ENCODE peak calls at places on chromosomes 5 and 9, in five cellular contexts. One of them, this sample, is unnamed.

GRCh38 chr5:97375959-97376358 is 192.9 kb upstream of the RIOK2 start:
- DNase-seq in H1: no peak
- DNase-seq in stomach: no peak
- DNase-seq in A549: no peak
- DNase-seq in ovary: no peak
- DNase-seq in this sample: no peak

GRCh38 chr9:99299214-99300102 is 77.4 kb downstream of the SEC61B start:
- DNase-seq in A549: peak; percentile 20
- DNase-seq in ovary: no peak
- DNase-seq in H1: no peak
- DNase-seq in stomach: no peak
- DNase-seq in this sample: no peak

GRCh38 chr9:121984726-121985402 is 108.2 kb downstream of the TTLL11 start:
- DNase-seq in A549: no peak
- DNase-seq in stomach: no peak
- DNase-seq in H1: no peak
- DNase-seq in ovary: no peak
- DNase-seq in this sample: no peak

GRCh38 chr9:113875420-113875916 is 641 bp upstream of the ZNF618 start:
- DNase-seq in stomach: no peak
- DNase-seq in ovary: no peak
- DNase-seq in H1: no peak
- DNase-seq in A549: no peak
- DNase-seq in this sample: no peak

GRCh38 chr9:127833555-127833954 is 20.9 kb downstream of the ENG start:
- DNase-seq in H1: no peak
- DNase-seq in A549: no peak
- DNase-seq in ovary: no peak
- DNase-seq in stomach: no peak
- DNase-seq in this sample: no peak

GRCh38 chr5:3738909-3739308 is 143.3 kb downstream of the IRX1 start:
- DNase-seq in ovary: no peak
- DNase-seq in H1: no peak
- DNase-seq in A549: no peak
- DNase-seq in stomach: no peak
- DNase-seq in this sample: no peak

GRCh38 chr5:40401281-40401680 is 278.4 kb upstream of the PTGER4 start:
- DNase-seq in A549: no peak
- DNase-seq in stomach: no peak
- DNase-seq in H1: no peak
- DNase-seq in ovary: no peak
- DNase-seq in this sample: no peak

GRCh38 chr5:62942384-62942783 is 363.8 kb downstream of the LRRC70 start:
- DNase-seq in A549: no peak
- DNase-seq in H1: no peak
- DNase-seq in stomach: no peak
- DNase-seq in ovary: no peak
- DNase-seq in this sample: no peak

GRCh38 chr9:115121140-115121710 is 3.3 kb upstream of the TNC start:
- DNase-seq in H1: no peak
- DNase-seq in ovary: no peak
- DNase-seq in stomach: no peak
- DNase-seq in A549: no peak
- DNase-seq in this sample: no peak

GRCh38 chr5:65142511-65143011 is 339.2 kb downstream of the ADAMTS6 start:
- DNase-seq in A549: peak; percentile 11
- DNase-seq in H1: peak; percentile 21
- DNase-seq in ovary: no peak
- DNase-seq in stomach: no peak
- DNase-seq in this sample: no peak

GRCh38 chr5:180688326-180689070 is 39.1 kb upstream of the FLT4 start:
- DNase-seq in A549: no peak
- DNase-seq in H1: no peak
- DNase-seq in stomach: no peak
- DNase-seq in ovary: no peak
- DNase-seq in this sample: no peak

GRCh38 chr5:122915717-122916399 is 70.4 kb downstream of the SNX24 start:
- DNase-seq in H1: no peak
- DNase-seq in A549: no peak
- DNase-seq in ovary: no peak
- DNase-seq in stomach: no peak
- DNase-seq in this sample: no peak

GRCh38 chr5:116216246-116216645 is 131.4 kb downstream of the COMMD10 start:
- DNase-seq in A549: no peak
- DNase-seq in stomach: no peak
- DNase-seq in ovary: no peak
- DNase-seq in H1: no peak
- DNase-seq in this sample: no peak

GRCh38 chr5:17219006-17219422 is 1.6 kb downstream of the BASP1 start:
- DNase-seq in H1: no peak
- DNase-seq in ovary: no peak
- DNase-seq in A549: peak; percentile 61
- DNase-seq in stomach: no peak
- DNase-seq in this sample: no peak

GRCh38 chr9:29691758-29692407 is 2118.6 kb upstream of the C9orf72 start:
- DNase-seq in A549: peak; percentile 42
- DNase-seq in H1: peak; percentile 44
- DNase-seq in stomach: no peak
- DNase-seq in ovary: no peak
- DNase-seq in this sample: no peak

GRCh38 chr9:107749787-107750444 is 260.3 kb upstream of the KLF4 start:
- DNase-seq in stomach: peak; percentile 75
- DNase-seq in A549: peak; percentile 80
- DNase-seq in H1: no peak
- DNase-seq in ovary: peak; percentile 94
- DNase-seq in this sample: peak; percentile 85

GRCh38 chr5:57028166-57028565 is 76.2 kb upstream of the MIER3 start:
- DNase-seq in A549: no peak
- DNase-seq in stomach: no peak
- DNase-seq in ovary: no peak
- DNase-seq in H1: no peak
- DNase-seq in this sample: no peak

GRCh38 chr9:126612329-126612812 is 1.4 kb upstream of the LMX1B start:
- DNase-seq in stomach: no peak
- DNase-seq in A549: no peak
- DNase-seq in H1: no peak
- DNase-seq in ovary: no peak
- DNase-seq in this sample: no peak

GRCh38 chr5:157977957-157978505 is 119.1 kb upstream of the CLINT1 start:
- DNase-seq in ovary: no peak
- DNase-seq in A549: no peak
- DNase-seq in H1: no peak
- DNase-seq in stomach: no peak
- DNase-seq in this sample: no peak

GRCh38 chr9:5002811-5003210 is 17.7 kb downstream of the JAK2 start:
- DNase-seq in stomach: no peak
- DNase-seq in H1: no peak
- DNase-seq in A549: no peak
- DNase-seq in ovary: no peak
- DNase-seq in this sample: no peak

GRCh38 chr5:119275873-119276214 is 80.0 kb upstream of the TNFAIP8 start:
- DNase-seq in A549: no peak
- DNase-seq in ovary: no peak
- DNase-seq in stomach: no peak
- DNase-seq in H1: no peak
- DNase-seq in this sample: no peak

GRCh38 chr5:175902013-175902412 is 30.6 kb downstream of the CPLX2 start:
- DNase-seq in stomach: no peak
- DNase-seq in ovary: no peak
- DNase-seq in A549: no peak
- DNase-seq in H1: no peak
- DNase-seq in this sample: no peak

GRCh38 chr5:91359957-91360609 is 23.0 kb downstream of the ARRDC3 start:
- DNase-seq in stomach: no peak
- DNase-seq in A549: no peak
- DNase-seq in H1: no peak
- DNase-seq in ovary: no peak
- DNase-seq in this sample: no peak

GRCh38 chr5:21152611-21153010 is 1164.6 kb upstream of the CDH18 start:
- DNase-seq in ovary: no peak
- DNase-seq in H1: no peak
- DNase-seq in A549: peak; percentile 58
- DNase-seq in stomach: no peak
- DNase-seq in this sample: no peak

GRCh38 chr9:94649100-94649855 is 10.0 kb upstream of the FBP1 start:
- DNase-seq in ovary: no peak
- DNase-seq in H1: no peak
- DNase-seq in A549: peak; percentile 55
- DNase-seq in stomach: no peak
- DNase-seq in this sample: no peak

GRCh38 chr5:55226027-55226933 is 835 bp downstream of the MCIDAS start:
- DNase-seq in ovary: peak; percentile 32
- DNase-seq in A549: peak; percentile 89
- DNase-seq in stomach: peak; percentile 63
- DNase-seq in H1: peak; percentile 60
- DNase-seq in this sample: no peak

GRCh38 chr9:20685769-20686168 is 1.7 kb downstream of the FOCAD start:
- DNase-seq in ovary: no peak
- DNase-seq in H1: no peak
- DNase-seq in A549: no peak
- DNase-seq in stomach: no peak
- DNase-seq in this sample: no peak

GRCh38 chr9:127979333-127980055 is 1.3 kb downstream of the EEIG1 start:
- DNase-seq in H1: no peak
- DNase-seq in ovary: peak; percentile 65
- DNase-seq in A549: peak; percentile 54
- DNase-seq in stomach: peak; percentile 54
- DNase-seq in this sample: no peak

GRCh38 chr5:176619203-176619568 is 9.2 kb upstream of the GPRIN1 start:
- DNase-seq in H1: peak; percentile 86
- DNase-seq in A549: peak; percentile 86
- DNase-seq in ovary: no peak
- DNase-seq in stomach: peak; percentile 50
- DNase-seq in this sample: no peak

GRCh38 chr5:53923969-53924876 is 363.8 kb downstream of the NDUFS4 start:
- DNase-seq in stomach: no peak
- DNase-seq in A549: no peak
- DNase-seq in H1: no peak
- DNase-seq in ovary: no peak
- DNase-seq in this sample: no peak

GRCh38 chr9:108637340-108637739 is 218.4 kb downstream of the ACTL7B start:
- DNase-seq in ovary: no peak
- DNase-seq in H1: no peak
- DNase-seq in stomach: no peak
- DNase-seq in A549: no peak
- DNase-seq in this sample: no peak

DNA sequence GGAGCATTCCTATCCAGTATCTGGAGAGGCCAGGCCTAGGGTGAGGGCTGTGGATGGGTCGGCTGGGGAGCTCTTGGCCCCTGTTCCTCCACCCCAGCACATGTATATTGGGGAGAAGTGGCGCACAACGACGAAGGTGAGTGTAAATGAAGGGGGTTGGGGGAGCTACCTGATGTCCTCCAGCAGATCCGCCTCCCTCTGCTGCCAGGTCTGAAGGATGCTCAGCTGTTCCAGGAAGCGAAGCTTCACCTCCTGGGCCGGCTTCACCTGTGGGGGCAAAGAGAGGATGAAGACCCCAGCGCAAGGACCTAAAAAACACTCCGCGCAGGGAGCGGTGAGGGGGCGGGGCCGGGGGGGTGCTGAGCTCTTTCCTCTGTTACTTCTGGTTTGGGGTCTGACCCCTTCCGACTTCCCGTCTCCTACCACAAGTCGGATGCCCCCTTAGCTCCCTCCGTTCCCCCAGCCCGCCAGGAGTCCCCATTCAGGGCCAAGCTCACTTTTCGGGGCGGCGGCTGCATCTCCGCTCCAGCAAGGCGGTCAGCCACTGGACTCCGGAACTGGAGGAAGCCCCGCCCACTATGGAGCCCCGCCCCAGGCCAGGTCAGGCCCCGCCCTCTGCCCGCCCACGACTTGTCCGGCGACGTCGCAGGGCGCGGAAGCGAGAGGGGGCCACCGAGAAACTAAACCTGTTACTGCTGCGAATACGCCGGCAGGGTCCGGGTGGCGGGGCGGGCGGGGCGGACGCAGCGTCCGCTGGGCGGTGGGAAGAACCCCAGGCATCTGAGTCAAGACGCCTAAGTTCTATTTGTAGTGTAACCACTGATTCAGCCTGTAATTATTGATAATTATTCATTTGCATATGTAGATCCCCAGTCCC is at the start of gene FCHSD1:
- DNase-seq in A549: peak; percentile 82
- DNase-seq in H1: peak; percentile 66
- DNase-seq in ovary: peak; percentile 92
- DNase-seq in stomach: peak; percentile 93
- DNase-seq in this sample: peak; percentile 88
- TF ChIP-seq POLR2A in A549: peak; percentile 59
- TF ChIP-seq POLR2A in H1: peak; percentile 27
- TF ChIP-seq POLR2A in ovary: no peak
- TF ChIP-seq POLR2A in stomach: no peak
- TF ChIP-seq POLR2A in this sample: peak; percentile 17

GRCh38 chr5:127957183-127957582 is 126.4 kb upstream of the SLC12A2 start:
- DNase-seq in stomach: no peak
- DNase-seq in ovary: no peak
- DNase-seq in A549: peak; percentile 80
- DNase-seq in H1: no peak
- DNase-seq in this sample: no peak
- TF ChIP-seq EP300 in stomach: no peak
- TF ChIP-seq EP300 in ovary: no peak
- TF ChIP-seq EP300 in A549: no peak
- TF ChIP-seq EP300 in H1: no peak
- TF ChIP-seq EP300 in this sample: no peak

GRCh38 chr5:156188026-156188425 is 138.9 kb upstream of the SGCD start:
- DNase-seq in H1: no peak
- DNase-seq in A549: no peak
- DNase-seq in ovary: no peak
- DNase-seq in stomach: no peak
- DNase-seq in this sample: no peak
- H3K27ac ChIP-seq in H1: no peak overlapping the region
- H3K27ac ChIP-seq in A549: peak overlapping the region; percentile 86
- H3K27ac ChIP-seq in ovary: no peak overlapping the region
- H3K27ac ChIP-seq in stomach: no peak overlapping the region
- H3K27ac ChIP-seq in this sample: no peak overlapping the region

DNA sequence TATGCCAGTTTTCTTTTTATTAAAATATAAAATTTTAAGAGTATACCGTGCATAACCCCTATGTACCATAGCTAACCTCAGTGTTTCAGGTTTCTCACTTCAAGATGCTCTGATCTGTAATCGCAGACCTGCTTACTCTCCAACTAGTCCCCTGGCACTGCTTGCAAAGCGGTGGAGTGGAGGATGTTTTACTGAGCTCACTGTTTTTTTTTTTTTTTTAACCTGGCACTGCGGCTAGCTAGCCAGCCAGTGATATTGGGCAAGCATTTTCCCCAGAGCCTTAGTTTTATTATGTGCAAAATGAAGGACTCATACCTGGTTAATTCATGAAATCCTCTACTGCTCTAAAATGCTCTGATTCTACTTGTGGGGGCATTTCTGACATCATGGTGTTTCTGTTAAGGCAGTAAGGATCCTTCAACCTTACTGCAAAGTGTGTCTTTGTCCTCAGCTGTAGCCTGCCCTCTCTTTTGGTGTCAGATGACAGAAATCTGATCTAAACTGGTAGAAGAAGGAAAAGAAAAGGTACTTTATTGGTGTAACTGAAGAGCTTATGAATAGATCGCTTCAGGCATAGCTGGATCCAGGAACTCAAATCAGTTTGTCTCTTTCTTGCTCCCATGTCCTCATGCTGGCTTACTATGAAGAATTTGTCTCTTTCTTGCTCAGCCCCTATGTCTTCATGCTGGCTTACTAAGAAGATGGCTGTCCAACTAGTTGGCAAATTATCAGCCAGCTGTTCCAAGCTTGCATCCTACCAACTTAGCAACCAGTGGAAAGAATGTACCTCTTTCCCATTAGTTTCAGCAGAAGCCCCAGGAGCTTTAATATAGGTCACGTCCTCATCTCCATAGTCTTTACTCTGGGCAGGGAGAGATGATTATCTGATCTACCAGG is 59.8 kb downstream of the DOCK2 start:
- DNase-seq in H1: no peak
- DNase-seq in stomach: no peak
- DNase-seq in ovary: no peak
- DNase-seq in A549: peak; percentile 40
- DNase-seq in this sample: no peak
- TF ChIP-seq POLR2A in H1: no peak
- TF ChIP-seq POLR2A in stomach: no peak
- TF ChIP-seq POLR2A in ovary: no peak
- TF ChIP-seq POLR2A in A549: no peak
- TF ChIP-seq POLR2A in this sample: no peak